ENCODE peak calls at places on chromosomes 4 and X, in five cellular contexts. O, N, U, Z and A are unnamed samples.

GRCh38 chr4:9867746-9868425 is 86.5 kb downstream of the DRD5 start:
- DNase-seq in O (no peak), N (no peak), U (no peak), Z (no peak), A (no peak)

GRCh38 chr4:153912296-153912695 is 123.4 kb upstream of the SFRP2 start:
- DNase-seq in O (no peak), N (no peak), U (no peak), Z (no peak), A (no peak)

GRCh38 chr4:109728385-109728784 is 1.5 kb downstream of the PLA2G12A start:
- DNase-seq in O (no peak), N (no peak), U (no peak), Z (no peak), A (no peak)

GRCh38 chr4:69517674-69518073 is 22.0 kb upstream of the UGT2B4 start:
- DNase-seq in O (no peak), N (no peak), U (no peak), Z (no peak), A (no peak)

GRCh38 chrX:148501121-148502066 is 977 bp downstream of the AFF2 start:
- DNase-seq in O (peak; percentile 60), N (peak; percentile 78), U (no peak), Z (peak; percentile 51), A (no peak)

GRCh38 chr4:13524504-13525243 is 19.6 kb downstream of the NKX3-2 start:
- DNase-seq in O (no peak), N (peak; percentile 65), U (no peak), Z (no peak), A (no peak)

GRCh38 chr4:177759714-177760113 is 317.5 kb upstream of the AGA start:
- DNase-seq in O (no peak), N (no peak), U (no peak), Z (no peak), A (no peak)

GRCh38 chr4:154854362-154854761 is 73.3 kb downstream of the RBM46 start:
- DNase-seq in O (no peak), N (no peak), U (no peak), Z (no peak), A (no peak)

GRCh38 chrX:105700316-105700715 is 122.0 kb upstream of the NRK start:
- DNase-seq in O (no peak), N (no peak), U (no peak), Z (no peak), A (no peak)

GRCh38 chrX:112662559-112663427 is 16.9 kb downstream of the LHFPL1 start:
- DNase-seq in O (no peak), N (no peak), U (no peak), Z (no peak), A (no peak)

GRCh38 chr4:688695-689497 is at the start of gene SLC49A3:
- DNase-seq in O (no peak), N (peak; percentile 86), U (peak; percentile 81), Z (peak; percentile 75), A (no peak)

GRCh38 chr4:2415881-2416563 is 2.4 kb downstream of the ZFYVE28 start:
- DNase-seq in O (no peak), N (peak; percentile 49), U (no peak), Z (no peak), A (no peak)
- H3K4me1 ChIP-seq in O (peaks cover 41% of the 10 kb centered on the region), N (peaks cover 24% of the 10 kb centered on the region), U (peaks cover 63% of the 10 kb centered on the region), Z (peaks cover 41% of the 10 kb centered on the region), A (peaks cover 73% of the 10 kb centered on the region)

GRCh38 chrX:46278591-46278990 is 266.6 kb downstream of the ZNF674 start:
- DNase-seq in O (no peak), N (no peak), U (no peak), Z (no peak), A (no peak)

GRCh38 chrX:46279925-46280313 is 265.3 kb downstream of the ZNF674 start:
- DNase-seq in O (no peak), N (no peak), U (no peak), Z (no peak), A (peak; percentile 39)

GRCh38 chrX:46279214-46279924 is 265.9 kb downstream of the ZNF674 start:
- DNase-seq in O (peak; percentile 32), N (no peak), U (no peak), Z (no peak), A (no peak)
- H3K27ac ChIP-seq in O (peak overlapping the region; percentile 56), N (no peak overlapping the region), U (no peak overlapping the region), Z (no peak overlapping the region), A (no peak overlapping the region)

GRCh38 chrX:136207546-136207945 is 43.7 kb downstream of the MAP7D3 start:
- DNase-seq in O (no peak), N (no peak), U (no peak), Z (no peak), A (no peak)
- H3K4me1 ChIP-seq in O (no peaks in the 10 kb centered on the region), N (peaks cover 5% of the 10 kb centered on the region), U (peaks cover 9% of the 10 kb centered on the region), Z (peaks cover 61% of the 10 kb centered on the region), A (no peaks in the 10 kb centered on the region)

GRCh38 chr4:38488891-38489861 is 174.8 kb upstream of the KLF3 start:
- DNase-seq in O (no peak), N (no peak), U (no peak), Z (no peak), A (no peak)
- H3K27ac ChIP-seq in O (no peak overlapping the region), N (no peak overlapping the region), U (peak overlapping the region; percentile 28), Z (no peak overlapping the region), A (no peak overlapping the region)

GRCh38 chr4:7808181-7808580 is 131.5 kb downstream of the AFAP1 start:
- DNase-seq in O (no peak), N (no peak), U (peak; percentile 58), Z (no peak), A (no peak)
- H3K4me1 ChIP-seq in O (no peaks in the 10 kb centered on the region), N (peaks cover 32% of the 10 kb centered on the region), U (peaks cover 24% of the 10 kb centered on the region), Z (peaks cover 65% of the 10 kb centered on the region), A (no peaks in the 10 kb centered on the region)

DNA sequence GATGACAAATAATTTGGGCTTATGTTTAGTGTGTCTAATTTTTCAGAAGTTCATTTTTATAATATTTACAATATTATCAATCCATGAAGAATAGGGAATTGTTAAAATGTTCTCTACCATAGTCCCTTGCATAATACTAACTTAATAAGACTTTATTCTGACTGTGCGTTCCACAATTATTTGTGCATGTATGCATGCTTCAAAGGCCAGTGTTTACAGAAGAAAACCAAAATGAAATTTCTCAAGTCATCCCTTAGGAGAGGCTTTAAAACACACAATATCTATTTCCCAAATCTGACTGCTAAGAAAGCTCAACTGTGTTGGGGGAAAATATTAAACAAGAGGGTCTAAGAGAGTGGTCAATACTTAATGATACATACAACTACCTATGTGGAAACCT is 226.3 kb upstream of the ANKRD50 start:
- DNase-seq in O (no peak), N (no peak), U (no peak), Z (no peak), A (no peak)
- H3K27ac ChIP-seq in O (no peak overlapping the region), N (no peak overlapping the region), U (no peak overlapping the region), Z (no peak overlapping the region), A (no peak overlapping the region)

GRCh38 chr4:128006592-128006991 is 41.4 kb downstream of the ABHD18 start:
- DNase-seq in O (no peak), N (no peak), U (no peak), Z (no peak), A (no peak)

GRCh38 chr4:128009428-128009827 is 44.2 kb downstream of the ABHD18 start:
- DNase-seq in O (no peak), N (no peak), U (no peak), Z (no peak), A (no peak)
- H3K4me1 ChIP-seq in O (no peaks in the 10 kb centered on the region), N (no peaks in the 10 kb centered on the region), U (no peaks in the 10 kb centered on the region), Z (no peaks in the 10 kb centered on the region), A (no peaks in the 10 kb centered on the region)